ENCODE peak calls at places on chromosomes 5 and 9, in six cellular contexts. G, U, N, E, Q and X are unnamed samples.

GRCh38 chr5:43619380-43619779 is 16.4 kb downstream of the NNT start:
- DNase-seq in U (no peak), G (no peak), N (no peak), E (peak; percentile 17), Q (no peak), X (no peak)

GRCh38 chr5:108727154-108727638 is 20.5 kb upstream of the FER start:
- DNase-seq in E (no peak), Q (no peak), U (peak; percentile 35), N (peak; percentile 37), G (no peak), X (no peak)

GRCh38 chr5:101590384-101590783 is 687.3 kb upstream of the ST8SIA4 start:
- DNase-seq in E (no peak), Q (no peak), G (no peak), U (peak; percentile 11), N (no peak), X (no peak)

GRCh38 chr9:130578865-130579737 is at the start of gene FUBP3:
- DNase-seq in U (peak; percentile 86), E (peak; percentile 88), G (peak; percentile 95), N (peak; percentile 90), Q (peak; percentile 69), X (peak; percentile 76)

GRCh38 chr9:91419222-91420191 is 4.1 kb downstream of the NFIL3 start:
- DNase-seq in G (peak; percentile 72), N (peak; percentile 82), U (peak; percentile 95), E (peak; percentile 98), Q (peak; percentile 89), X (peak; percentile 81)

GRCh38 chr5:180644825-180645608 is 4.4 kb downstream of the FLT4 start:
- DNase-seq in G (no peak), U (no peak), E (no peak), Q (no peak), N (no peak), X (no peak)

GRCh38 chr9:70683841-70684240 is 269.4 kb upstream of the KLF9 start:
- DNase-seq in U (no peak), E (peak; percentile 33), N (no peak), G (no peak), Q (no peak), X (no peak)

GRCh38 chr5:150153957-150154617 is 1.6 kb downstream of the PDGFRB start:
- DNase-seq in Q (no peak), U (no peak), G (no peak), E (peak; percentile 62), N (peak; percentile 76), X (peak; percentile 48)

GRCh38 chr9:121743441-121744001 is 92.1 kb downstream of the DAB2IP start:
- DNase-seq in U (peak; percentile 58), G (no peak), N (peak; percentile 89), E (peak; percentile 85), Q (no peak), X (peak; percentile 88)

GRCh38 chr9:89440548-89440947 is 57.4 kb downstream of the SEMA4D start:
- DNase-seq in U (peak; percentile 49), N (no peak), E (no peak), G (no peak), Q (no peak), X (no peak)